ENCODE peak calls at places on chromosome 15, in eight cellular contexts. Q, N, S, G, B, Y, F and D are unnamed samples.

GRCh38 chr15:96237002-96237401 is 93.5 kb upstream of the NR2F2 start:
- DNase-seq in N (no peak), B (no peak), G (no peak), S (no peak), Q (no peak), Y (no peak), F (no peak), D (peak)

GRCh38 chr15:77591960-77592613 is 40.6 kb downstream of the LINGO1 start:
- DNase-seq in B (no peak), F (no peak), N (no peak), S (no peak), G (no peak), Y (no peak), Q (no peak), D (no peak)

GRCh38 chr15:87631093-87631492 is 625.4 kb downstream of the NTRK3 start:
- DNase-seq in Q (no peak), S (no peak), Y (no peak), G (no peak), B (no peak), N (no peak), F (no peak), D (peak)

GRCh38 chr15:66673410-66674322 is 28.4 kb upstream of the SMAD6 start:
- DNase-seq in Y (peak), B (peak), F (peak), S (no peak), N (no peak), Q (no peak), G (peak), D (peak)

GRCh38 chr15:78216276-78217229 is 17.8 kb downstream of the ACSBG1 start:
- DNase-seq in B (no peak), G (no peak), F (no peak), S (no peak), Y (no peak), N (no peak), Q (peak), D (no peak)

GRCh38 chr15:33975023-33975565 is 6.8 kb downstream of the CHRM5 start:
- DNase-seq in N (no peak), S (no peak), G (no peak), Y (no peak), F (no peak), B (no peak), Q (no peak), D (peak)

GRCh38 chr15:34084086-34084485 is 17.6 kb downstream of the EMC7 start:
- DNase-seq in N (peak), G (no peak), Y (no peak), S (peak), F (peak), Q (no peak), B (no peak), D (peak)

GRCh38 chr15:26125664-26126063 is 262.5 kb upstream of the ATP10A start:
- DNase-seq in G (no peak), Q (no peak), B (no peak), F (no peak), Y (no peak), S (no peak), N (no peak), D (no peak)

GRCh38 chr15:95520511-95520910 is 810.0 kb upstream of the NR2F2 start:
- DNase-seq in Y (no peak), S (peak), F (peak), G (no peak), B (no peak), Q (no peak), N (peak), D (no peak)

GRCh38 chr15:97703400-97703799 is 257.1 kb upstream of the ARRDC4 start:
- DNase-seq in B (no peak), Q (no peak), F (no peak), G (no peak), Y (no peak), S (no peak), N (no peak), D (no peak)

GRCh38 chr15:57432141-57432701 is 55.9 kb downstream of the CGNL1 start:
- DNase-seq in B (no peak), S (no peak), Y (no peak), F (peak), N (no peak), G (no peak), Q (no peak), D (peak)

GRCh38 chr15:80132382-80132781 is 20.4 kb upstream of the FAH start:
- DNase-seq in F (no peak), Y (no peak), Q (no peak), B (no peak), G (no peak), N (no peak), S (no peak), D (no peak)

GRCh38 chr15:63763476-63764123 is 70.1 kb downstream of the HERC1 start:
- DNase-seq in N (peak), S (peak), F (peak), B (peak), G (no peak), Q (no peak), Y (no peak), D (peak)

GRCh38 chr15:58224068-58224467 is 85.9 kb downstream of the AQP9 start:
- DNase-seq in B (no peak), F (no peak), Y (no peak), Q (no peak), S (peak), G (no peak), N (no peak), D (peak)

GRCh38 chr15:67558502-67558901 is 16.0 kb downstream of the MAP2K5 start:
- DNase-seq in F (no peak), G (no peak), B (no peak), Q (no peak), S (no peak), Y (no peak), N (no peak), D (no peak)

GRCh38 chr15:67479781-67480180 is 41.1 kb upstream of the C15orf61 start:
- DNase-seq in F (no peak), B (no peak), G (no peak), Y (no peak), S (peak), N (peak), Q (no peak), D (peak)

GRCh38 chr15:57782731-57783130 is 76.2 kb downstream of the POLR2M start:
- DNase-seq in Y (no peak), Q (peak), S (no peak), G (no peak), N (no peak), B (no peak), F (no peak), D (no peak)

GRCh38 chr15:90860942-90861675 is 7.3 kb upstream of the FURIN start:
- DNase-seq in B (no peak), S (peak), N (no peak), F (peak), Q (no peak), Y (no peak), G (no peak), D (no peak)

GRCh38 chr15:98799991-98800390 is 151.7 kb downstream of the IGF1R start:
- DNase-seq in N (no peak), Y (no peak), Q (no peak), F (no peak), G (no peak), S (peak), B (no peak), D (peak)

GRCh38 chr15:77771616-77772015 is 138.9 kb upstream of the LINGO1 start:
- DNase-seq in S (no peak), N (no peak), G (no peak), F (no peak), Q (no peak), B (no peak), Y (no peak), D (no peak)

GRCh38 chr15:32042269-32042996 is 12.1 kb downstream of the CHRNA7 start:
- DNase-seq in B (no peak), G (no peak), F (no peak), S (no peak), Y (peak), Q (no peak), N (no peak), D (no peak)
- TF ChIP-seq CTCF in B (no peak), G (peak), F (no peak), S (no peak), Y (peak), Q (no peak), N (no peak), D (no peak)

GRCh38 chr15:70095387-70096214 is 2.1 kb downstream of the TLE3 start:
- DNase-seq in B (peak), S (no peak), Q (no peak), Y (no peak), F (no peak), N (no peak), G (peak), D (no peak)
- TF ChIP-seq CTCF in B (no peak), S (no peak), Q (no peak), Y (no peak), F (no peak), N (no peak), G (no peak), D (no peak)

DNA sequence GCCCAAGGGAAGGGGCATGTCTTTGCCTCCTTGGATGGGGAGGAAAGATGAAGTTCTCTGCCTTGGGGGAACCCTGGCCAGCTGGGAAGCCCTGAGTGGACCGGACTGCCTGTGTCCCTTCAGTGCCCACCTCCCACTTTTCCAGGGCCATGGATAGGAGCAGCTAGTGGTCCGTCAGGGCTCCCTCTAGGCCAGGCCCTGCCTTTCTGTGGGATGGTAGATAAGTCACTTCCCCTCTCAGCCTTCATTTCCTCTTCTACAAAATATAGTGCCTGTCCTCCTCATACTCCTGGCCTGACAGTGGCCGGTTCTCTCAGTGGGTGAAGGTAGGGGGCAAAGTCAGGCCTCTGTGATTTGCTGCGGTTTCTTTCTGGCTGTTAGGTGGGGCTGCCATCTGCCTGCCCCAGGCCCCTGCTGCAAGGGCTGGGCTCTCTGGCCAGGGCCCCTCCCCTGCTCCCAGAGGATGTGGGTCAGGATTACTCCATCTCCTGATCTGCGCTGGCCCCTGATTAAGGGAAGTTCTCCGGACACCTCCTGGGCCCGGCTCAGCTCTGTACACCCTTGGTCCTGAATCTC is 1.4 kb downstream of the PLEKHO2 start:
- DNase-seq in Q (peak), F (no peak), S (peak), N (no peak), Y (no peak), G (no peak), B (peak), D (peak)
- TF ChIP-seq CTCF in Q (no peak), F (no peak), S (no peak), N (no peak), Y (no peak), G (no peak), B (no peak), D (no peak)

DNA sequence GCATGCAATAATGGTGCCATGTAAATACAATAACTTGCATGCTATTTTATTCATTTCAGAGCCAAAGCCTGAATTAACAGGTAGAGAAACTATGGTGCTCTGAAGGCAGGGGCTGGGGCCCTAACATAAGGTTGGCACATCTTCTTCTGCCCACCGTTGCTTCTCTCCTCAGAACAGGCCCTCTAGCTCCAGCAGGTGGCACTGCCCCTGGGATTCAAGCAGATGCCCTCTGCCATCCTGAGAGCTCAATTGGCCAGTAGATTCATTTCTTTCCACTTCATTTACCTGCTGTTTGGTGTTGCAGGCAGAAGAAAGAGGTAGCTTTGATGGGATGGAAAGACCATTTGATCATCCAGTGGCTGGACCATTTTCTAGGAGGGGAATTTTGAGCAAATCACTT is 130.5 kb downstream of the FOXB1 start:
- DNase-seq in N (no peak), B (no peak), Y (no peak), F (no peak), S (no peak), G (no peak), Q (no peak), D (no peak)
- TF ChIP-seq CTCF in N (peak), B (peak), Y (peak), F (no peak), S (peak), G (no peak), Q (peak), D (no peak)

GRCh38 chr15:65402971-65403370 is 19.8 kb downstream of the IGDCC4 start:
- DNase-seq in Y (no peak), S (no peak), B (no peak), N (no peak), G (no peak), Q (no peak), F (no peak), D (no peak)

GRCh38 chr15:65401607-65402240 is 21.0 kb downstream of the IGDCC4 start:
- DNase-seq in S (no peak), Q (no peak), G (no peak), Y (no peak), B (no peak), F (no peak), N (no peak), D (no peak)

GRCh38 chr15:65399997-65400396 is 22.2 kb upstream of the IGDCC3 start:
- DNase-seq in N (no peak), S (no peak), G (no peak), Y (no peak), F (no peak), B (no peak), Q (no peak), D (no peak)

GRCh38 chr15:65399001-65399706 is 21.4 kb upstream of the IGDCC3 start:
- DNase-seq in Y (no peak), S (no peak), Q (no peak), G (no peak), F (no peak), N (no peak), B (no peak), D (no peak)

GRCh38 chr15:65400760-65401606 is 21.8 kb downstream of the IGDCC4 start:
- DNase-seq in Y (peak), F (peak), G (peak), Q (peak), S (peak), B (peak), N (peak), D (peak)
- TF ChIP-seq CTCF in Y (peak), F (peak), G (peak), Q (peak), S (peak), B (peak), N (peak), D (peak)

GRCh38 chr15:62021991-62022600 is 38.2 kb downstream of the VPS13C start:
- DNase-seq in N (no peak), Q (no peak), G (no peak), Y (peak), S (no peak), B (no peak), F (no peak), D (peak)
- TF ChIP-seq CTCF in N (peak), Q (peak), G (no peak), Y (peak), S (peak), B (no peak), F (peak), D (peak)

GRCh38 chr15:100384108-100384410 is 42.3 kb upstream of the ADAMTS17 start:
- DNase-seq in G (no peak), B (no peak), F (no peak), S (no peak), N (no peak), Q (no peak), Y (no peak), D (no peak)
- TF ChIP-seq CTCF in G (no peak), B (no peak), F (no peak), S (no peak), N (no peak), Q (no peak), Y (no peak), D (no peak)

DNA sequence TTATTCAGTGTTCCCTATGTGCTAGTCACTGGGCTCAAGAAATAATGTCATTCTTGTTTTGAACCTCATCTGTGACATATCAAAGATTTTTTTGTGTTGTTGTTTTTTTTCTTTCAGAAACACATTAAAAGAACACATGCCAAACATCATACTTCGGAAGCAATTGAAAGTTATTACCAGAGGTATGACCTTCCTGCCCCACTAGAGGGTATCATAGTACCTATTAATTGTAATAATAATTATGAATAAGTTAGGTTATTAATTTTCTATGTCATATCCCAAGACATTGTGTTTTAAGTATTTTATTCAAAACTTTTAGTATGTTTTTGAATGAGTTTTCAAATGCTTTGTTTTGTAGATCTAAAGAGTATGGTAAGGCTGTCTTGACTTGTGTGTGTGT is 65.7 kb downstream of the CDIN1 start:
- DNase-seq in Q (no peak), B (no peak), N (no peak), F (no peak), Y (no peak), S (no peak), G (no peak), D (peak)
- TF ChIP-seq CTCF in Q (peak), B (no peak), N (no peak), F (no peak), Y (peak), S (no peak), G (no peak), D (peak)